ENCODE peak calls at places on chromosome 2, in nine cellular contexts. B is H9, T is K562, Y is IMR-90, R is DND-41, D is HCT116, S is mammary epithelial cell, J is endodermal cell, A is SK-N-SH. X is an unnamed sample.

GRCh38 chr2:174522553-174522952 is 35.7 kb upstream of the GPR155 start:
- DNase-seq in B (no peak), T (no peak), Y (peak), R (no peak), D (no peak), S (no peak), J (no peak), A (peak), X (no peak)

GRCh38 chr2:183059561-183059960 is 19.0 kb upstream of the DUSP19 start:
- DNase-seq in B (no peak), T (peak), Y (peak), R (no peak), D (no peak), S (peak), J (no peak), A (no peak), X (no peak)

GRCh38 chr2:46970334-46971288 is 55.0 kb upstream of the MCFD2 start:
- DNase-seq in B (no peak), T (no peak), Y (peak), R (no peak), D (no peak), S (peak), J (no peak), A (no peak), X (no peak)

GRCh38 chr2:7999683-8000476 is 682.0 kb upstream of the ID2 start:
- DNase-seq in B (no peak), T (no peak), Y (no peak), R (no peak), D (no peak), S (peak), J (no peak), A (no peak), X (no peak)

GRCh38 chr2:167592441-167592840 is 655.0 kb downstream of the STK39 start:
- DNase-seq in B (no peak), T (no peak), Y (no peak), R (no peak), D (no peak), S (no peak), J (no peak), A (no peak), X (no peak)

GRCh38 chr2:1778566-1778965 is 34.3 kb upstream of the PXDN start:
- DNase-seq in B (no peak), T (no peak), Y (no peak), R (no peak), D (no peak), S (no peak), J (no peak), A (no peak), X (no peak)

GRCh38 chr2:241989074-241989473 is 119.5 kb downstream of the RTP5 start:
- DNase-seq in B (no peak), T (no peak), Y (no peak), R (no peak), D (no peak), S (no peak), J (peak), A (no peak), X (no peak)

GRCh38 chr2:22377251-22377650 is 1007.7 kb upstream of the KLHL29 start:
- DNase-seq in B (no peak), T (no peak), Y (no peak), R (no peak), D (no peak), S (no peak), J (no peak), A (no peak), X (peak)

GRCh38 chr2:128309341-128310093 is 9.2 kb downstream of the HS6ST1 start:
- DNase-seq in B (peak), T (peak), Y (peak), R (no peak), D (no peak), S (no peak), J (peak), A (peak), X (peak)

GRCh38 chr2:190879474-190880373 is 897 bp upstream of the GLS start:
- DNase-seq in B (no peak), T (no peak), Y (no peak), R (no peak), D (no peak), S (no peak), J (no peak), A (no peak), X (no peak)

GRCh38 chr2:219314804-219315468 is 5.7 kb upstream of the PTPRN start:
- DNase-seq in B (no peak), T (no peak), Y (peak), R (no peak), D (no peak), S (no peak), J (no peak), A (no peak), X (no peak)

GRCh38 chr2:205913668-205914067 is 172.3 kb downstream of the INO80D start:
- DNase-seq in B (no peak), T (no peak), Y (no peak), R (no peak), D (no peak), S (no peak), J (no peak), A (no peak), X (no peak)

GRCh38 chr2:203631068-203631757 is 75.2 kb upstream of the CD28 start:
- DNase-seq in B (no peak), T (no peak), Y (no peak), R (no peak), D (no peak), S (no peak), J (no peak), A (no peak), X (no peak)

GRCh38 chr2:170530284-170530745 is 184.8 kb upstream of the SP5 start:
- DNase-seq in B (peak), T (no peak), Y (peak), R (no peak), D (no peak), S (no peak), J (peak), A (peak), X (peak)

GRCh38 chr2:86102157-86102556 is 3.5 kb downstream of the POLR1A start:
- DNase-seq in B (no peak), T (no peak), Y (no peak), R (no peak), D (no peak), S (no peak), J (no peak), A (no peak), X (no peak)

GRCh38 chr2:86105969-86106945 is at the start of gene PTCD3:
- DNase-seq in B (peak), T (peak), Y (peak), R (peak), D (peak), S (peak), J (peak), A (peak), X (peak)

GRCh38 chr2:86105252-86105968 is at the start of gene POLR1A:
- DNase-seq in B (peak), T (peak), Y (peak), R (peak), D (peak), S (peak), J (peak), A (peak), X (peak)

DNA sequence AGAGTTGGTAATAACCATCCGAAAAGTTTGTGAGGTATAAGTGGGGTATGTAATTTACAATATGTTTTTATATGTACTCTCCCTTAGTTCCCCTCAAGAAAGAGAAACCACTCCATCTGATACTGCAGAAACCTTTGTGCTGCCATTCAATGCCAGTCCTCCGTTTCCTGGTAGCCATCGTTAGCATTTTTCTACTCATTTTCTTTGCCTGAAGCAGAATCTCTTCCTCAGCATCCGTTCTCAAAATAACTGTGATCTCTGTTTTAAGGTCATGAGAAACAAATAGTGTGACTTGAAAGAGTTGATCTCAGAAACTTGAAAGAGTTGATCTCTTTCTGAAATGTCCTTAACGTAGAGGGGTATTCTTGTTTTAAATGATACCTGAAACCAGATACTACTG is 996 bp downstream of the PTCD3 start:
- DNase-seq in B (no peak), T (no peak), Y (no peak), R (no peak), D (no peak), S (peak), J (no peak), A (no peak), X (no peak)
- H3K9ac ChIP-seq in B (peak), T (peak), Y (peak), R (peak), D (peak), S (peak), J (peak), A (peak), X (peak)

DNA sequence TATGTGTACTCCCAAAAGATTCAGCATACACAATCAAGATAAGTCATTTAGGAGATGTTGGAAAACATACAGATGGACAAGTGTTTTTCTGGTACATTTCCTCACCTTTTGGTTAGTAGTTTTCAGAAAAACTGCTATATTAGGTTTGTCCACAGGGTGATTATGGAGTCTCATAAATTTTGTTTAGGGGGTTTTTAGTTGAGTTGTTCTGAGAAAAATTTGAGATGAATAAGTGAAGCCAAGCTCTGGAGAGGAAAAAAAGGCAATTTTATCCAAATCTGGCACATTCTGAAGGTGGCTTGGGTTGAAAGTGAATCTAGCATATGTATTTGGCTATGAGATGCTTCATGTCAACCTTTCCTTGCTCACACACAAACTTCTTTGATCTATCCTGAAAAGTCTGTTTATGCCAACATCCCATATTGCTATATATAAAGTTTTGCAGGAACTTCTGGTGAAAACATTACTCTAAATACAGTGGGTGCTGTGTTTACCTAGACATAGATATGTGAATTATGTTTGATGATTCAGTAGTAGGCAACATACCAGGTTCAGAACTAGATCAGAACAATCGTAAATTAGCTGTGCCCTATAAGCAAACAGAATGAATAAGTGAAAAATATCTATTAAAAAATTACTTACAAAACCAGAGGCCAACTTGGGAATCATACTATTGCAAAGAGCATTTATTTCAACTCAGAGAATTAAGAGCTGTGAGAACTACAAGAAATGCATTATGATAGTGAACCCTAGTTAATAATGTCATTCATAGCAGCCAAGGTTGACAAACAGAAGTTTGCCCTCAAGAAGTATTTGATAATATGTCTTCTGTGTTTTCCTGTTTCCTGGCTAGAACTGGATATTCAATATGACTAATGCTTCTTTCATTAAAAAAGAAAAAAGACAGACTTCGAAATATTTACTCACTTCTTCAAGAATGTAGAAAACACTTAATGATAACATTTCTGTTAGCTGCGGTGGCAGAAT is 552.0 kb downstream of the IRS1 start:
- DNase-seq in B (no peak), T (no peak), Y (peak), R (no peak), D (no peak), S (peak), J (no peak), A (no peak), X (no peak)
- TF ChIP-seq CTCF in B (no peak), T (no peak), Y (peak), R (no peak), D (peak), S (no peak), J (peak), A (no peak), X (peak)

DNA sequence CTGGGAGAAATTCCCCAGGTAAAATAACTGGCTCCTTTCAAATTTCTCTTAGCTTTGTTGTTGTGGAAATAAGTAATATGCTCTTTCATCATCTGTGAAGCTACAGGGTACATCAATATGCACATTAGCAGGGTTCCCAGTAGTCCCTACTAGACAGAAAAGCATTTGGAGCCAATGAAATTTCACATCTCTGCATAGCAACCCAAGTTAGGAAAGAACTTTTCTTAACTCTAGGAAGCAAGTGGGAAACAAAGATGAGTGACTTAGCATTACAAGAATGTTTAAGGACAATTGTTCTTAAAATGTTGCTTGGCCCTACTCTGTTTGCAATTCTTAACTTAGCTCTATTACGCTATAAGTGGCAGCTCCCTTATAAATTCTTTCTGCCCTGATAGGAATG is 39.7 kb downstream of the ZEB2 start:
- DNase-seq in B (no peak), T (no peak), Y (peak), R (no peak), D (no peak), S (no peak), J (no peak), A (no peak), X (peak)
- H3K9ac ChIP-seq in B (no peak), T (no peak), Y (no peak), R (no peak), D (no peak), S (no peak), J (no peak), A (no peak), X (no peak)

DNA sequence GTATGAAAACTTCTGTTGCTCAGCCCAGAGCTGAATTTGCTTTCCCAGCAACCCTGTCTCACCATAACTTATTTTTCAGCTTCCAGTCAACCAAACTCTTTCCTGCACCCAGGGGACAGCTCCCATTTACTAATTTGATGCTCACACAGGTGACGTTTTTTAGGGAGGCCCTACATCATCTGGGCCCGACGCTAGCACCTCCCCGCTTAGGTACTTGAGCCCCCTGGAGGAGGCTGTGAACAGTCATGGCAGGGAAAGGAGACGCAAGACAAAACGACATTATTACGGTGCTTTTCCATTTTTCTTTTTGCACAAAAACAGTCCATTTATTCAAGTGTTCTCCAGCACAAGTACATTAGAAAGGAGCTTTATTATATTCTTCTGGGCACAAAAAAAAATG is 59.2 kb upstream of the POMC start:
- DNase-seq in B (no peak), T (peak), Y (no peak), R (no peak), D (no peak), S (no peak), J (no peak), A (no peak), X (peak)
- TF ChIP-seq CTCF in B (peak), T (peak), Y (no peak), R (no peak), D (no peak), S (no peak), J (peak), A (no peak), X (peak)

GRCh38 chr2:20418519-20418918 is 28.4 kb upstream of the RHOB start:
- DNase-seq in B (no peak), T (no peak), Y (no peak), R (no peak), D (no peak), S (no peak), J (no peak), A (no peak), X (no peak)
- H3K9ac ChIP-seq in B (no peak), T (no peak), Y (no peak), R (no peak), D (no peak), S (no peak), J (no peak), A (no peak), X (no peak)

GRCh38 chr2:98347298-98348065 is 1.2 kb downstream of the CNGA3 start:
- DNase-seq in B (peak), T (no peak), Y (no peak), R (no peak), D (no peak), S (no peak), J (peak), A (peak), X (peak)

GRCh38 chr2:98348066-98348561 is 1.9 kb downstream of the CNGA3 start:
- DNase-seq in B (peak), T (no peak), Y (no peak), R (no peak), D (no peak), S (peak), J (peak), A (peak), X (peak)

GRCh38 chr2:98355881-98356280 is 9.6 kb downstream of the CNGA3 start:
- DNase-seq in B (no peak), T (no peak), Y (no peak), R (no peak), D (no peak), S (no peak), J (no peak), A (no peak), X (peak)

GRCh38 chr2:98346259-98347236 is at the start of gene CNGA3:
- DNase-seq in B (peak), T (peak), Y (peak), R (peak), D (no peak), S (peak), J (peak), A (peak), X (peak)

DNA sequence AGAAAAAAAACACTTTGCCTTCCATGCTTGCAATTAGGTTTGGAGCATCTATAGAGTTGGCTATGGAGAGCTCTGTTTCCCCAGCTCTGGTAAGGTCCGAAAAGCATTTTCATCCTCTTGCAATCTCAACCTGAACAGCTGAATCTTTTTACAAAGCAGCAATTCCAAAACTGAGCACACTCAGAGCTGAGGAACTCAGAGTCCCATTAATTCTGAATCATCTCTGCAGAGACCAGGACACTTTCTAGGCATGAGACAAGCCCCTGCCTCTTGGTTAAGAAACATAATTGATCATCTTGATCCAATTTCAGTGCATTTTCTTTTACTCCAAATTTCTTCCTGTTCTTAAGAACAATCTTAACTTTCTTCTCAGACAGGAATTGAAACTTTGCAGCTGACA is 4.2 kb downstream of the CNGA3 start:
- DNase-seq in B (no peak), T (no peak), Y (no peak), R (no peak), D (no peak), S (no peak), J (no peak), A (no peak), X (no peak)
- TF ChIP-seq CTCF in B (no peak), T (no peak), Y (no peak), R (no peak), D (no peak), S (no peak), J (no peak), A (no peak), X (no peak)

GRCh38 chr2:127254386-127254981 is 34.4 kb upstream of the CYP27C1 start:
- DNase-seq in B (no peak), T (no peak), Y (peak), R (no peak), D (no peak), S (no peak), J (no peak), A (no peak), X (no peak)
- H3K9ac ChIP-seq in B (no peak), T (no peak), Y (no peak), R (no peak), D (no peak), S (no peak), J (no peak), A (no peak), X (no peak)

GRCh38 chr2:237791977-237792727 is 6.4 kb upstream of the RBM44 start:
- DNase-seq in B (peak), T (peak), Y (peak), R (no peak), D (no peak), S (peak), J (peak), A (no peak), X (peak)
- TF ChIP-seq CTCF in B (peak), T (peak), Y (peak), R (peak), D (peak), S (peak), J (peak), A (peak), X (peak)

GRCh38 chr2:150517951-150518680 is 30.6 kb upstream of the RND3 start:
- DNase-seq in B (no peak), T (no peak), Y (peak), R (no peak), D (no peak), S (peak), J (no peak), A (no peak), X (no peak)
- H3K9ac ChIP-seq in B (no peak), T (no peak), Y (no peak), R (no peak), D (no peak), S (no peak), J (no peak), A (peak), X (no peak)

X was measured in neural progenitor cell.